ENCODE peak calls at places on chromosomes 12 and 14, in seven cellular contexts. K, O, G, B, H, M and W are unnamed samples.

GRCh38 chr12:83468988-83469908 is 782.5 kb downstream of the TMTC2 start:
- DNase-seq in K (no peak), O (no peak), G (no peak), B (no peak), H (no peak), M (peak), W (no peak)

GRCh38 chr12:52075409-52075724 is 4.1 kb upstream of the SMIM41 start:
- DNase-seq in K (no peak), O (no peak), G (no peak), B (no peak), H (no peak), M (no peak), W (no peak)

GRCh38 chr14:102007916-102008418 is 43.6 kb downstream of the DYNC1H1 start:
- DNase-seq in K (no peak), O (no peak), G (no peak), B (no peak), H (peak), M (no peak), W (no peak)

GRCh38 chr12:123840765-123841425 is 78.8 kb downstream of the DNAH10 start:
- DNase-seq in K (no peak), O (no peak), G (no peak), B (no peak), H (no peak), M (no peak), W (no peak)

GRCh38 chr14:100153560-100153959 is 5.9 kb downstream of the DEGS2 start:
- DNase-seq in K (no peak), O (no peak), G (no peak), B (no peak), H (no peak), M (no peak), W (no peak)

GRCh38 chr12:14853966-14854365 is 10.6 kb upstream of the ART4 start:
- DNase-seq in K (no peak), O (no peak), G (no peak), B (no peak), H (no peak), M (no peak), W (no peak)

GRCh38 chr14:84804498-84805294 is 725.2 kb upstream of the FLRT2 start:
- DNase-seq in K (no peak), O (no peak), G (no peak), B (no peak), H (no peak), M (no peak), W (no peak)

GRCh38 chr14:100533647-100534485 is 53.4 kb downstream of the BEGAIN start:
- DNase-seq in K (peak), O (peak), G (peak), B (no peak), H (no peak), M (no peak), W (no peak)

GRCh38 chr12:99767809-99768208 is 120.3 kb downstream of the GARIN6 start:
- DNase-seq in K (peak), O (no peak), G (no peak), B (no peak), H (no peak), M (peak), W (peak)

GRCh38 chr12:130932061-130932650 is 21.6 kb upstream of the ADGRD1 start:
- DNase-seq in K (no peak), O (no peak), G (no peak), B (no peak), H (no peak), M (no peak), W (no peak)

GRCh38 chr12:31570880-31571279 is 20.1 kb downstream of the DENND5B start:
- DNase-seq in K (peak), O (no peak), G (no peak), B (no peak), H (peak), M (no peak), W (no peak)

GRCh38 chr12:13176257-13176656 is 20.3 kb upstream of the EMP1 start:
- DNase-seq in K (no peak), O (no peak), G (no peak), B (no peak), H (no peak), M (no peak), W (no peak)

GRCh38 chr12:113359939-113360748 is 1.8 kb downstream of the PLBD2 start:
- DNase-seq in K (no peak), O (no peak), G (no peak), B (no peak), H (no peak), M (no peak), W (no peak)

GRCh38 chr14:22008766-22009165 is 335.1 kb upstream of the OR4E1 start:
- DNase-seq in K (no peak), O (no peak), G (no peak), B (no peak), H (no peak), M (no peak), W (no peak)

GRCh38 chr14:22008098-22008412 is 334.4 kb upstream of the OR4E1 start:
- DNase-seq in K (no peak), O (no peak), G (no peak), B (no peak), H (no peak), M (no peak), W (no peak)

GRCh38 chr14:22010532-22011242 is 337.1 kb upstream of the OR4E1 start:
- DNase-seq in K (no peak), O (no peak), G (no peak), B (no peak), H (no peak), M (no peak), W (no peak)

GRCh38 chr14:22011243-22011642 is 337.6 kb upstream of the OR4E1 start:
- DNase-seq in K (no peak), O (no peak), G (no peak), B (no peak), H (no peak), M (no peak), W (no peak)

GRCh38 chr14:22007278-22008097 is 333.9 kb upstream of the OR4E1 start:
- DNase-seq in K (no peak), O (no peak), G (no peak), B (no peak), H (no peak), M (no peak), W (no peak)
- H3K4me3 ChIP-seq in K (no peak), O (no peak), G (no peak), B (no peak), H (no peak), M (no peak), W (no peak)

DNA sequence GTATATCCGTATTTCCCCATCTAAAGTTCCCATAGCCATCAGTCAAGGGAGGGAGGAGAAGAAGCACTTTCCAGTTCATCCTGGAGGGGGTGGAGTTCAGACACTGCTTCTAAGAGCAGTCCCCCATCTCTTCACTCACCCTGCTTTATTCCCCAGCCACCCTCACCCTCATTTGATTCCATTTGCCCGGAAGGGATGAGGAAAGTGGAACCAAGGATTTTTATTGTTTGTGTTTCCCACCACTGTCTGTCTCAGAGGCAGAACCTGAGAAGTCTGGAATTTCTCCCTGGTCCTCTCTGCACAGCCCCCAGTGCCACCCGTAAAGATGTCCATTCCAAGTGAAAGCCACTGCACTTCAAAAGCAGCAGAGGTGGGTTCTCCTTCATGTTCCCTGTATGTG is 134.2 kb upstream of the HIF1A start:
- DNase-seq in K (peak), O (no peak), G (no peak), B (no peak), H (peak), M (no peak), W (no peak)
- TF ChIP-seq CTCF in K (no peak), O (no peak), G (no peak), B (peak), H (no peak), M (peak), W (peak)

GRCh38 chr14:22837059-22837749 is 819 bp downstream of the MMP14 start:
- DNase-seq in K (peak), O (peak), G (peak), B (no peak), H (peak), M (peak), W (no peak)

GRCh38 chr14:22837750-22838538 is 1.6 kb downstream of the MMP14 start:
- DNase-seq in K (peak), O (peak), G (peak), B (no peak), H (no peak), M (peak), W (no peak)

GRCh38 chr14:22841311-22841710 is 4.9 kb downstream of the MMP14 start:
- DNase-seq in K (no peak), O (no peak), G (peak), B (no peak), H (no peak), M (no peak), W (no peak)

GRCh38 chr14:22838631-22839041 is 2.3 kb downstream of the MMP14 start:
- DNase-seq in K (peak), O (peak), G (no peak), B (no peak), H (no peak), M (peak), W (no peak)

DNA sequence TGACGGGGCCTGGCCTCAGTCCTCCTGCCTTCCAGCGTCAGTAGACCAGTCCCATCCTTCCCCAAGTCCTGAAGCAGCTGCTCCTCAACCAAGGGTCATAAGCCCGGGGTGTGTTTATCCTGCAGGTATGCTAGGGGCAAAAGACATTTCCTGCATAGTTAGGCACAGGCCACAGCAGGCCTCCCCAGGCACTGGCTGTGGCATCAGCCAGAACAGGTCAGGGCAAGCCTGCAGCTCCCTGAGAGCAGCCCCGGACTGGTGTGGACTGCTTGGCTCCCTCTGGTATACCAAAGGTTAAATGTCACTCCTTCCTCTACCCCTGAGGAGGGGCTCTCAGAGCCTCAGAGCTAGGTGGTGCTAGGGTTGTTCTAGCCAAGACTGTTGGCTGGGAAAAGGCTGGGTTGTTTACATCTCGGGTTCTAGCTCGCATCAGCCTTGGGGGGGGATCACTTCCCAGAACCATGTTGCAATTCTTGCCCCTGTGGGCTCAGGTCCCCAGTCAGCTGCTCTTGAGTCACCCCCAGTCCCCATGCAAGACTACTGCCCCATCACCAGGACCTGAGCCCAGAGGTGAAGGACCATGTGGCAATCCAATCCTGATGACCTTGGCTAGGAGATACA is 2.9 kb downstream of the MMP14 start:
- DNase-seq in K (peak), O (no peak), G (peak), B (no peak), H (no peak), M (no peak), W (no peak)
- H3K4me3 ChIP-seq in K (peak), O (no peak), G (peak), B (peak), H (no peak), M (peak), W (peak)

DNA sequence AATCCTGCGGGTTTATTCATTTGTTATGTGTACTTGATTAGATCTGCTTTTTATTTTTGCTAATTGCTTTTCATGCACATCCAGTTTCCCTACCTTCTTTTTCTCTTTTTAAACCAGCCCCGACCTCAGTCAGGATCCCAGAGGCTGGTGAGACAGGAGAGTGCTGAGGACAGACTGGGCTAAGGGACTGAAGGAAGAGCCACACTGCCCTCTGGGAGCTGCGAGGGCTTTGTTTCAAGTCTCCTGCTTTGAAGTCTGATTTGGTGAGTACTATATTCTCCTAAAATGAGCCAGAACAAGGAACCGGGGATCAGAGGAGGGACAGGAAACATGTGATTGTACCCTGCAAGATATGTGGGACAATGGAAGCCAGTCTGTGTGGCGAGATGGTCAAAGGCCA is 23.9 kb downstream of the PRICKLE1 start:
- DNase-seq in K (no peak), O (no peak), G (no peak), B (no peak), H (peak), M (no peak), W (no peak)
- TF ChIP-seq CTCF in K (no peak), O (no peak), G (no peak), B (no peak), H (peak), M (no peak), W (peak)

DNA sequence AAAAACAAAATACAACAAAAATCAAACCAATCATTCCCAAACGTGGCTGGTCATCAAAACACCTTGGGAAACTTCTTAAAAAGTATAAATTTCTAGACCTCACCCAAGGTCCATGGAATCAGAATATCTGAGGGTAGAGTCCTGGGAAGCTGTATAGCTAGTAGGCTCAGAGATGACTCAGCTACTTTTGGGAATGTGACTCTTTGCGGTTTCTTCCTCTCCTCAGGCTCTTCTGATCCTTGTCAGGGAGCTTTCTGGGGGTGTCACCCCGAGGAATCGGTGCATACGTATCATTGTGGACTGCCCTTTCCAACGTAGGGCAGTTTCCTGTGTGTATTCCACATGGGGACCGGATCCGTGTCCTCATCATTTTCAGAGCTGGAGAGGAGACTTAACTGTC is 14.8 kb downstream of the JDP2 start:
- DNase-seq in K (no peak), O (no peak), G (no peak), B (no peak), H (no peak), M (no peak), W (peak)
- H3K4me3 ChIP-seq in K (no peak), O (no peak), G (no peak), B (no peak), H (no peak), M (no peak), W (no peak)